ENCODE peak calls at places on chromosomes 12 and 14, in four cellular contexts. B is cardiac muscle cell, N is HFF-Myc, T is NAMALWA. S is an unnamed sample.

GRCh38 chr12:50788562-50788961 is 24.7 kb downstream of the ATF1 start:
- DNase-seq in T (no peak), B (peak; percentile 48), N (peak; percentile 86), S (no peak)

GRCh38 chr14:75141062-75141461 is 14.2 kb upstream of the NEK9 start:
- DNase-seq in T (no peak), N (no peak), B (no peak), S (no peak)

GRCh38 chr14:59224341-59224740 is 35.9 kb downstream of the DAAM1 start:
- DNase-seq in T (no peak), B (no peak), N (no peak), S (no peak)

GRCh38 chr12:12883369-12884001 is 7.9 kb upstream of the GPRC5A start:
- DNase-seq in B (peak; percentile 81), N (no peak), T (no peak), S (no peak)

GRCh38 chr14:51533160-51533559 is 118.5 kb upstream of the FRMD6 start:
- DNase-seq in B (no peak), N (peak; percentile 71), T (no peak), S (no peak)

GRCh38 chr14:28482644-28483043 is 283.9 kb upstream of the FOXG1 start:
- DNase-seq in T (no peak), N (no peak), B (no peak), S (no peak)

GRCh38 chr12:103930787-103931536 is 752 bp downstream of the HSP90B1 start:
- DNase-seq in T (peak; percentile 61), N (no peak), B (peak; percentile 54), S (peak; percentile 22)

GRCh38 chr12:94171595-94171930 is 23.2 kb downstream of the PLXNC1 start:
- DNase-seq in B (peak; percentile 57), N (no peak), T (no peak), S (no peak)

GRCh38 chr12:95763809-95764253 is 26.7 kb downstream of the NTN4 start:
- DNase-seq in N (peak; percentile 27), B (peak; percentile 64), T (peak; percentile 11), S (no peak)

GRCh38 chr14:74038015-74038859 is 19.1 kb downstream of the BBOF1 start:
- DNase-seq in N (no peak), T (peak; percentile 69), B (peak; percentile 69), S (peak; percentile 30)

GRCh38 chr14:95253039-95253620 is 66.6 kb downstream of the CLMN start:
- DNase-seq in N (no peak), T (no peak), B (no peak), S (no peak)